ENCODE peak calls at places on chromosomes 2 and 18, in nine cellular contexts. D, K, P, F, T, H, N, O and G are unnamed samples.

GRCh38 chr18:8617907-8618306 is 8.7 kb downstream of the RAB12 start:
- DNase-seq in O (no peak), H (no peak), F (no peak), K (no peak), D (no peak), P (no peak), N (no peak), T (no peak), G (no peak)

GRCh38 chr2:66840321-66841014 is 405.5 kb downstream of the MEIS1 start:
- DNase-seq in H (peak), D (no peak), N (no peak), O (no peak), T (no peak), F (no peak), K (no peak), P (no peak), G (no peak)

GRCh38 chr2:172460780-172461201 is 33.4 kb downstream of the ITGA6 start:
- DNase-seq in K (no peak), P (peak), T (no peak), H (no peak), D (no peak), N (no peak), F (no peak), O (no peak), G (no peak)

GRCh38 chr2:29443627-29444026 is 328.4 kb downstream of the CLIP4 start:
- DNase-seq in P (no peak), N (no peak), K (no peak), D (no peak), F (no peak), H (no peak), O (no peak), T (no peak), G (peak)

GRCh38 chr2:240593026-240593702 is 6.6 kb downstream of the CAPN10 start:
- DNase-seq in T (peak), F (no peak), D (peak), P (no peak), K (no peak), N (peak), H (no peak), O (no peak), G (no peak)

GRCh38 chr18:3135536-3135935 is 84.2 kb downstream of the MYOM1 start:
- DNase-seq in H (no peak), D (no peak), P (no peak), N (no peak), T (no peak), F (no peak), K (no peak), O (no peak), G (no peak)

GRCh38 chr2:197312186-197312585 is 1.6 kb upstream of the ANKRD44 start:
- DNase-seq in H (no peak), K (no peak), P (no peak), F (no peak), N (no peak), D (no peak), T (no peak), O (no peak), G (no peak)

GRCh38 chr2:140994856-140995255 is 1136.0 kb downstream of the LRP1B start:
- DNase-seq in D (no peak), P (no peak), F (no peak), K (no peak), H (no peak), T (no peak), N (no peak), O (no peak), G (no peak)

GRCh38 chr2:241842067-241842415 is 16.7 kb downstream of the PDCD1 start:
- DNase-seq in K (no peak), O (no peak), F (no peak), T (no peak), H (no peak), D (no peak), N (no peak), P (no peak), G (no peak)

GRCh38 chr18:9454061-9454703 is 21.1 kb upstream of the RALBP1 start:
- DNase-seq in H (no peak), O (no peak), K (no peak), T (no peak), D (no peak), N (no peak), F (no peak), P (no peak), G (no peak)

GRCh38 chr2:123101434-123101833 is 923.7 kb upstream of the CNTNAP5 start:
- DNase-seq in P (no peak), H (no peak), K (no peak), O (no peak), N (no peak), T (no peak), D (no peak), F (no peak), G (no peak)

DNA sequence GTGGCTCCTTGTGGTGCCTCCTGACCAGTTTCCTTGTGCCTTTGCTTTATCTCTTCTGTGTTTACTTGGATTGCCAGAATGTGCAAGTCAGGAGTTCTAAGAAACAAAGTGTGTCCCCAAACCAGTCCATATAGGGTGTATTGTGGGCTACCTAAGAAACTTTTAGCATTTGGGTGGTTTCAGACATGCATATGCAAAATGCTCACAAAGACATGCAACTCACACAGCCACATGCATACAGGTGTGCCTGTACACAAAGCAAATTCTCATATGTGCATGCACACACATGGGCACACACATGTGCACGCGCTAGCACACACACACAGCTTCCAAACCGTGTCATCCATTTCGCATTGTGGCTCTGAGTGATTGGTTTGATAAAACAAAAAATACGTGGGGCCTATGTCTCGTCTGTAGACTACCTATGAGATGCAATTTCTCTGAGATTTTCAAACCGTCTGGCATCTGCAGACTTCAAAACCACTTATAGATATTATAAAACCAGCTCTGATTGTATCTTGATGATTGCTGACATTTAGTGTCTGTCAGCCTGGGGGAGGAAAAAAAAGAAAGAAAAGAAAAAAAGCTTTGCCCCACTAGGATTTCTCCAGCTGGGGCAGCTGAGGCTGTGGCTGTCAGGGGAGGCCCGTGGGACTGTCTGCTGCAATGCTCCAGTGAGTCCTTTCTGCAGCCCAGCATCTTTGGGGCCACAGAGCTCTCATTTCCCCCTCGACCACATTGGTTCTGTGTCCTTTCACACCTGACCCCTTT is 556.1 kb downstream of the CMPK2 start:
- DNase-seq in D (no peak), H (no peak), F (no peak), N (no peak), T (no peak), O (no peak), K (no peak), P (no peak), G (no peak)
- H3K4me3 ChIP-seq in D (no peak), H (no peak), F (no peak), N (no peak), T (no peak), O (no peak), K (no peak), P (no peak), G (no peak)

GRCh38 chr2:159290289-159290907 is 3.9 kb upstream of the WDSUB1 start:
- DNase-seq in T (peak), P (peak), K (no peak), N (no peak), H (peak), O (no peak), D (no peak), F (no peak), G (no peak)
- H3K4me3 ChIP-seq in T (no peak), P (no peak), K (no peak), N (no peak), H (no peak), O (no peak), D (no peak), F (no peak), G (no peak)

GRCh38 chr2:224945134-224945533 is 97.1 kb downstream of the DOCK10 start:
- DNase-seq in H (no peak), D (no peak), O (no peak), T (no peak), P (no peak), K (no peak), N (no peak), F (no peak), G (peak)
- H3K4me3 ChIP-seq in H (no peak), D (no peak), O (no peak), T (peak), P (no peak), K (peak), N (no peak), F (no peak), G (no peak)

GRCh38 chr2:11411768-11412448 is 54.1 kb downstream of the E2F6 start:
- DNase-seq in O (no peak), P (no peak), F (peak), D (peak), K (no peak), T (no peak), H (no peak), N (no peak), G (peak)
- H3K4me3 ChIP-seq in O (peak), P (peak), F (no peak), D (no peak), K (peak), T (peak), H (no peak), N (no peak), G (no peak)

GRCh38 chr18:55317322-55317721 is 270.7 kb downstream of the TCF4 start:
- DNase-seq in T (no peak), N (no peak), H (no peak), D (no peak), F (no peak), K (no peak), O (no peak), P (no peak), G (no peak)

GRCh38 chr18:55316615-55317184 is 271.3 kb downstream of the TCF4 start:
- DNase-seq in H (no peak), N (no peak), O (no peak), P (no peak), F (no peak), T (no peak), D (no peak), K (no peak), G (no peak)

GRCh38 chr18:55318864-55319516 is 269.0 kb downstream of the TCF4 start:
- DNase-seq in P (no peak), T (no peak), N (no peak), H (peak), D (no peak), K (no peak), F (no peak), O (no peak), G (peak)

GRCh38 chr18:55319517-55319905 is 268.5 kb downstream of the TCF4 start:
- DNase-seq in K (no peak), N (no peak), F (no peak), D (no peak), O (no peak), H (no peak), P (no peak), T (no peak), G (peak)

GRCh38 chr18:55317832-55318231 is 270.2 kb downstream of the TCF4 start:
- DNase-seq in D (no peak), T (no peak), F (no peak), N (no peak), O (no peak), H (no peak), K (no peak), P (no peak), G (no peak)
- H3K4me3 ChIP-seq in D (no peak), T (peak), F (no peak), N (no peak), O (peak), H (peak), K (peak), P (no peak), G (no peak)

GRCh38 chr2:232419245-232420072 is 12.8 kb downstream of the ALPG start:
- DNase-seq in O (no peak), D (no peak), F (peak), N (no peak), P (no peak), K (no peak), T (no peak), H (no peak), G (no peak)

GRCh38 chr2:232418056-232418455 is 11.4 kb downstream of the ALPG start:
- DNase-seq in T (peak), H (no peak), F (no peak), N (no peak), P (no peak), O (no peak), K (no peak), D (no peak), G (no peak)

GRCh38 chr2:232420073-232420454 is 13.4 kb downstream of the ALPG start:
- DNase-seq in O (no peak), N (no peak), K (no peak), D (no peak), T (no peak), H (no peak), F (no peak), P (no peak), G (no peak)

GRCh38 chr2:232417489-232417888 is 10.8 kb downstream of the ALPG start:
- DNase-seq in T (no peak), K (no peak), O (no peak), N (no peak), F (no peak), H (no peak), D (no peak), P (no peak), G (no peak)

GRCh38 chr2:232418466-232419244 is 12.0 kb downstream of the ALPG start:
- DNase-seq in O (no peak), P (peak), T (peak), K (no peak), D (peak), F (peak), H (no peak), N (no peak), G (peak)
- H3K4me3 ChIP-seq in O (peak), P (peak), T (peak), K (peak), D (peak), F (peak), H (peak), N (no peak), G (peak)

DNA sequence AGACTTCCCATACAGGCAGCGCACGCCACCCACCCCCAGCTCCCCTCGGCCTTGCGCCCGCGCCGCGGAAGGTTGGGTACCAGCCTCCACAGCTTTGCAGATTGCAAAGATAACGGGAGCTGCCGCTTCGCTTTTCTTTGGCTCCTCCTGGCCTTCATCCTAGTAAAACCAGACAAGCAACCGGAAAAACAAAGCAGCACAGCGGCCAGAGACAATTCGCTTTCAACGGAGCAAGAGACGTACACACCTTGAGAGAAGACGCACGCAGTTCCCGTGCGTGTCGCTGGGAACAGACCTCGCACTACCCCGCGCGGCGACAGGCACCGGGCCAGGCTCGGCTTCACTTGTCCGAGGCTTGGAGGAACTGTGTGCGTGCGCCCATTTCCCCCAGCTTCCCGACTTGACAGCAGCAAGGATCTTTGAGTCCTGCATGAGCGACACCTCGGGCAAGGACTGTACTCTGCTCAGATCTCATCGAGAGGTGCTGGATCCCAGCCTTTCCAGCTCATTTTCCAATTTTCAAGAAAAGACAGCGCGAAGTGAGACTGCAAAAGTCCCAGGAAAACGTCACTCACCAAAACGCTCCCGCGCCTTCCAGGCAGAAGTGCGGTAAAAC is 964 bp downstream of the ZBTB7C start:
- DNase-seq in T (peak), F (peak), K (no peak), N (peak), O (peak), P (no peak), H (no peak), D (peak), G (no peak)
- H3K4me3 ChIP-seq in T (peak), F (peak), K (peak), N (peak), O (peak), P (no peak), H (peak), D (peak), G (peak)

GRCh38 chr2:102034683-102035606 is 43.2 kb downstream of the IL1R2 start:
- DNase-seq in P (no peak), D (no peak), F (no peak), K (no peak), T (no peak), N (no peak), H (no peak), O (no peak), G (no peak)
- H3K4me3 ChIP-seq in P (no peak), D (no peak), F (no peak), K (no peak), T (no peak), N (no peak), H (no peak), O (no peak), G (no peak)

GRCh38 chr2:174590928-174591648 is 6.5 kb downstream of the WIPF1 start:
- DNase-seq in T (no peak), H (no peak), D (no peak), P (no peak), F (no peak), O (no peak), N (no peak), K (no peak), G (no peak)
- H3K4me3 ChIP-seq in T (no peak), H (no peak), D (no peak), P (no peak), F (no peak), O (no peak), N (no peak), K (peak), G (no peak)

DNA sequence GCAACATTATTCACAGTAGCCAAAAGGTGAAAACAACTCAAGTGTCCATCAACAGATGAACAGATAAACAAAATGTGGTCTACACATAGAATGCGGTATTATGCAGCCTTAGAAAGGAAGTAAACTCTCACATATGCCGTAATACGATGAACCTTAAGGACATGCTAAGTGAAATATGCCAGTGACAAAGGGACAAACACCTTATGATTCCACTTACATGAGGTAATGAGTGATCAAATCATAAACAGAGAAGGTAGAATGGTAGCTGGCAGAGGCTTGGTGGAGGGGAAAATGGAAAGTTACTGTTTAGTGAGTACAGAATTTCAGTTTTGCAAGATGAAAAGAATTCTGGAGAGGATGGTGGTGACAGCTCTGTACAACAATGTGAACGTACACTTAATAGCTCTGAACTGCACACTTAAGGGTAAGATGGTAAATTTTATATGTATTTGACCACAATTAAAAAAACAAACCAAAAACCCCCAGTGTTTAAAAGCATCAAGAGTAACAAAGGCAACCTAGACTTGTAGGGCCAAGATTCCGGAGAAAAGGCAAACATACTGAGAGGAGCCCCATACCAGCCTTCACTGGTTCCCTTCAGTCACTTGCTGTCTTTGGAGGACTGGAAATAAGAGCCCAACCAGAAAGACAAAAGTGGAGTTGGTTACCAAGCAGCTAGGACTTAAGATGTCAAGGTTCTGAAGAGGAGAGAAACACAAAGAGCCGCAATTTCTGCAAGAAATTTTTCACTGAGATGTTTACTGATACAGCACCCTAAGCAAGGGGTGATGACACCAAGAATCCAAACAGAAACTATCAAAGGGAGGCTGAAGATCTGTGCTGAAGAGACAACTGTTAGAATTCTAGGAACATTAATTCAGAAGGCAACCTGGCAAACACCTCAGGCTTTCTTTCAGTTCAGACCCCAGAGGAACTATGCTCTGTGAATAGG is 61.3 kb downstream of the CUL3 start:
- DNase-seq in D (no peak), N (no peak), K (no peak), P (no peak), O (no peak), T (no peak), H (no peak), F (no peak), G (no peak)
- H3K4me3 ChIP-seq in D (no peak), N (no peak), K (no peak), P (no peak), O (no peak), T (no peak), H (no peak), F (no peak), G (no peak)